ENCODE peak calls at places on chromosomes 5 and 9, in nine cellular contexts. B is tibial nerve, V is HepG2, K is ovary, C is lower leg skin, P is IMR-90, Z is H54, J is stomach, U is A549. T is an unnamed sample.

GRCh38 chr9:13444272-13444608 is 164.7 kb upstream of the MPDZ start:
- DNase-seq in B (no peak), V (no peak), K (no peak), C (no peak), P (no peak), Z (no peak), J (no peak), U (no peak), T (no peak)

GRCh38 chr9:18768951-18769622 is 263.9 kb downstream of the SAXO1 start:
- DNase-seq in B (no peak), V (no peak), K (no peak), C (no peak), P (no peak), Z (no peak), J (no peak), U (no peak), T (no peak)

GRCh38 chr9:97299809-97300414 is 7.5 kb upstream of the CCDC180 start:
- DNase-seq in B (no peak), V (no peak), K (no peak), C (no peak), P (no peak), Z (no peak), J (no peak), U (no peak), T (no peak)

GRCh38 chr9:79611091-79611614 is 39.4 kb downstream of the TLE4 start:
- DNase-seq in B (peak; percentile 12), V (no peak), K (no peak), C (no peak), P (peak; percentile 96), Z (peak; percentile 63), J (no peak), U (no peak), T (no peak)

GRCh38 chr9:116275418-116276295 is 122.1 kb downstream of the PAPPA start:
- DNase-seq in B (no peak), V (no peak), K (no peak), C (no peak), P (peak; percentile 71), Z (no peak), J (no peak), U (no peak), T (peak; percentile 8)

GRCh38 chr9:761155-761792 is 80.2 kb upstream of the DMRT1 start:
- DNase-seq in B (no peak), V (peak; percentile 77), K (no peak), C (no peak), P (peak; percentile 48), Z (no peak), J (no peak), U (no peak), T (peak; percentile 79)

GRCh38 chr5:32193591-32193990 is 19.5 kb upstream of the GOLPH3 start:
- DNase-seq in B (peak; percentile 83), V (peak; percentile 86), K (no peak), C (peak; percentile 95), P (peak; percentile 77), Z (no peak), J (peak; percentile 97), U (peak; percentile 83), T (peak; percentile 98)

GRCh38 chr5:149094996-149095395 is 32.1 kb upstream of the SH3TC2 start:
- DNase-seq in B (no peak), V (no peak), K (no peak), C (no peak), P (no peak), Z (no peak), J (no peak), U (no peak), T (no peak)

GRCh38 chr5:172150514-172151425 is 37.3 kb downstream of the STK10 start:
- DNase-seq in B (peak; percentile 44), V (no peak), K (no peak), C (peak; percentile 90), P (peak; percentile 24), Z (no peak), J (peak; percentile 49), U (no peak), T (no peak)

GRCh38 chr5:174083041-174083827 is 37.7 kb downstream of the NSG2 start:
- DNase-seq in B (no peak), V (no peak), K (no peak), C (no peak), P (no peak), Z (no peak), J (no peak), U (no peak), T (no peak)

GRCh38 chr9:87270241-87271234 is 227.1 kb upstream of the DAPK1 start:
- DNase-seq in B (peak; percentile 36), V (no peak), K (peak; percentile 29), C (peak; percentile 89), P (peak; percentile 85), Z (no peak), J (no peak), U (no peak), T (peak; percentile 70)

GRCh38 chr5:83343345-83343744 is 128.2 kb upstream of the VCAN start:
- DNase-seq in B (no peak), V (no peak), K (no peak), C (no peak), P (no peak), Z (no peak), J (no peak), U (no peak), T (no peak)

GRCh38 chr5:67773439-67773988 is 442.0 kb upstream of the PIK3R1 start:
- DNase-seq in B (no peak), V (peak; percentile 92), K (no peak), C (no peak), P (no peak), Z (no peak), J (no peak), U (no peak), T (peak; percentile 6)

GRCh38 chr9:4315582-4316215 is 15.8 kb upstream of the GLIS3 start:
- DNase-seq in B (peak; percentile 72), V (peak; percentile 43), K (peak; percentile 79), C (peak; percentile 96), P (peak; percentile 69), Z (no peak), J (peak; percentile 82), U (peak; percentile 84), T (peak; percentile 85)

GRCh38 chr5:142814122-142814521 is 43.9 kb downstream of the ARHGAP26 start:
- DNase-seq in B (peak; percentile 39), V (no peak), K (no peak), C (no peak), P (no peak), Z (no peak), J (no peak), U (no peak), T (peak; percentile 75)

GRCh38 chr5:153504726-153505125 is 14.3 kb downstream of the GRIA1 start:
- DNase-seq in B (no peak), V (no peak), K (no peak), C (no peak), P (no peak), Z (no peak), J (no peak), U (no peak), T (no peak)

GRCh38 chr5:89267764-89268163 is 384.8 kb upstream of the MEF2C start:
- DNase-seq in B (no peak), V (no peak), K (no peak), C (no peak), P (no peak), Z (no peak), J (no peak), U (no peak), T (no peak)

GRCh38 chr5:159935946-159936345 is 19.7 kb downstream of the ADRA1B start:
- DNase-seq in B (no peak), V (no peak), K (no peak), C (no peak), P (no peak), Z (no peak), J (no peak), U (no peak), T (no peak)

DNA sequence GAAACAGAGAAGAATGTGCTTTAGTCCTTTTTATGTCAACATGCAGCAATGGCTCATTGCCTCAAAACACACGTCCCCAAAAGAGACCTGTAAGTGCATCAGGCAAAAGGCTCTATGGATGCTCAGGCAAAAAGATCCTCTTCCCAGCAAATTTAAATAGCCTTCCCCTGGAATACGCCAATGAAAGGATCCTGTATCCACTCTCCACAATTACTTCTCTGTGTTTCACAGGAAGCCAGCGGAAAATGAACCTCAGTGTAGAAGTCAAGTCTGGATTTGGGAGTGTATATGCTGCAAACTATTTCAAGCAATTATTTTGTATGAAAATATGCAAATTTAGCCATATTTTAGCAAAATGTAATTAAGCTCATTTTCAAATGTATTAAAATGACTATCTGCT is 217.9 kb downstream of the EPB41L4A start:
- DNase-seq in B (no peak), V (no peak), K (no peak), C (no peak), P (no peak), Z (no peak), J (no peak), U (no peak), T (no peak)
- TF ChIP-seq POLR2A in B (no peak), V (no peak), K (no peak), C (no peak), P (no peak), Z (no peak), J (no peak), U (no peak), T (no peak)

GRCh38 chr5:10265245-10266109 is 15.4 kb downstream of the CCT5 start:
- DNase-seq in B (no peak), V (no peak), K (no peak), C (no peak), P (no peak), Z (no peak), J (no peak), U (no peak), T (no peak)
- TF ChIP-seq POLR2A in B (no peak), V (no peak), K (no peak), C (no peak), P (no peak), Z (no peak), J (no peak), U (no peak), T (peak; percentile 17)

GRCh38 chr5:181241393-181241975 is 2.2 kb downstream of the RACK1 start:
- DNase-seq in B (no peak), V (peak; percentile 90), K (no peak), C (no peak), P (peak; percentile 90), Z (peak; percentile 46), J (no peak), U (peak; percentile 64), T (peak; percentile 83)
- TF ChIP-seq POLR2A in B (no peak), V (peak; percentile 25), K (no peak), C (no peak), P (no peak), Z (no peak), J (no peak), U (no peak), T (peak; percentile 14)

GRCh38 chr5:179698935-179699639 is at the start of gene CANX:
- DNase-seq in B (peak; percentile 11), V (no peak), K (no peak), C (no peak), P (no peak), Z (no peak), J (no peak), U (no peak), T (peak; percentile 46)

GRCh38 chr5:179699640-179700298 is 1.0 kb downstream of the CANX start:
- DNase-seq in B (peak; percentile 25), V (peak; percentile 57), K (no peak), C (no peak), P (peak; percentile 36), Z (no peak), J (no peak), U (peak; percentile 29), T (peak; percentile 60)

GRCh38 chr5:179697993-179698934 is 503 bp upstream of the CANX start:
- DNase-seq in B (peak; percentile 98), V (peak; percentile 98), K (peak; percentile 99), C (peak; percentile 100), P (peak; percentile 99), Z (peak; percentile 99), J (peak; percentile 99), U (peak; percentile 99), T (peak; percentile 100)

GRCh38 chr5:179697108-179697507 is 1.7 kb upstream of the CANX start:
- DNase-seq in B (no peak), V (no peak), K (no peak), C (no peak), P (no peak), Z (no peak), J (no peak), U (no peak), T (no peak)

GRCh38 chr5:179700401-179700918 is 1.7 kb downstream of the CANX start:
- DNase-seq in B (no peak), V (peak; percentile 66), K (no peak), C (no peak), P (peak; percentile 14), Z (no peak), J (no peak), U (no peak), T (peak; percentile 18)
- TF ChIP-seq POLR2A in B (no peak), V (no peak), K (no peak), C (no peak), P (no peak), Z (no peak), J (no peak), U (no peak), T (no peak)

T was measured in endothelial cell of umbilical vein.